ENCODE peak calls at places on chromosome X, in seven cellular contexts. Q is GM23338, V is HCT116, O is neural progenitor cell, G is PC-3, Y is GM23248, L is MM.1S. Z is an unnamed sample.

GRCh38 chrX:50697691-50698090 is 116.3 kb downstream of the SHROOM4 start:
- DNase-seq in Q (peak), V (no peak), O (no peak), G (peak), Y (peak), L (no peak), Z (peak)

GRCh38 chrX:39258331-39258730 is 457.1 kb downstream of the MID1IP1 start:
- DNase-seq in Q (no peak), V (no peak), O (peak), G (no peak), Y (peak), L (no peak), Z (no peak)

GRCh38 chrX:10242036-10242435 is 85.3 kb downstream of the CLCN4 start:
- DNase-seq in Q (no peak), V (no peak), O (no peak), G (no peak), Y (no peak), L (no peak), Z (no peak)

GRCh38 chrX:71558920-71559319 is 19.3 kb upstream of the GCNA start:
- DNase-seq in Q (no peak), V (no peak), O (no peak), G (no peak), Y (no peak), L (no peak), Z (no peak)

GRCh38 chrX:30865612-30866011 is 23.4 kb downstream of the TAB3 start:
- DNase-seq in Q (no peak), V (no peak), O (no peak), G (no peak), Y (no peak), L (no peak), Z (no peak)

GRCh38 chrX:38806054-38806389 is 4.8 kb downstream of the MID1IP1 start:
- DNase-seq in Q (no peak), V (no peak), O (no peak), G (no peak), Y (peak), L (no peak), Z (no peak)

GRCh38 chrX:1486177-1486576 is 33.5 kb upstream of the ASMTL start:
- DNase-seq in Q (no peak), V (no peak), O (no peak), G (no peak), Y (no peak), L (no peak), Z (no peak)

GRCh38 chrX:105752334-105752733 is 70.0 kb upstream of the NRK start:
- DNase-seq in Q (peak), V (no peak), O (peak), G (no peak), Y (no peak), L (peak), Z (no peak)

GRCh38 chrX:132382068-132382467 is 106.8 kb downstream of the MBNL3 start:
- DNase-seq in Q (no peak), V (no peak), O (no peak), G (no peak), Y (no peak), L (no peak), Z (no peak)

GRCh38 chrX:78182881-78183280 is 43.4 kb upstream of the TAF9B start:
- DNase-seq in Q (no peak), V (no peak), O (no peak), G (no peak), Y (no peak), L (no peak), Z (no peak)

GRCh38 chrX:40504801-40505605 is 75.8 kb upstream of the ATP6AP2 start:
- DNase-seq in Q (peak), V (no peak), O (no peak), G (no peak), Y (peak), L (peak), Z (no peak)

GRCh38 chrX:57367649-57368048 is 81.1 kb downstream of the FAAH2 start:
- DNase-seq in Q (no peak), V (no peak), O (no peak), G (no peak), Y (peak), L (no peak), Z (peak)

GRCh38 chrX:101803451-101803850 is 128.4 kb downstream of the ZMAT1 start:
- DNase-seq in Q (peak), V (no peak), O (peak), G (peak), Y (peak), L (peak), Z (peak)

GRCh38 chrX:105451426-105451825 is 230.9 kb upstream of the TEX13A start:
- DNase-seq in Q (no peak), V (no peak), O (no peak), G (no peak), Y (no peak), L (no peak), Z (no peak)

GRCh38 chrX:152993933-152994332 is at the start of gene PNMA5:
- DNase-seq in Q (no peak), V (no peak), O (no peak), G (no peak), Y (no peak), L (no peak), Z (no peak)

GRCh38 chrX:46602468-46603102 is 29.0 kb downstream of the CHST7 start:
- DNase-seq in Q (no peak), V (no peak), O (no peak), G (no peak), Y (no peak), L (no peak), Z (no peak)

GRCh38 chrX:9349572-9350259 is 115.1 kb upstream of the TBL1X start:
- DNase-seq in Q (no peak), V (no peak), O (no peak), G (peak), Y (peak), L (no peak), Z (no peak)

GRCh38 chrX:101232316-101232715 is 12.7 kb downstream of the DRP2 start:
- DNase-seq in Q (no peak), V (no peak), O (no peak), G (no peak), Y (peak), L (no peak), Z (no peak)

GRCh38 chrX:2351999-2352995 is 148.5 kb downstream of the DHRSX start:
- DNase-seq in Q (no peak), V (no peak), O (no peak), G (peak), Y (peak), L (no peak), Z (peak)

GRCh38 chrX:13763489-13763888 is 28.9 kb downstream of the OFD1 start:
- DNase-seq in Q (peak), V (no peak), O (peak), G (no peak), Y (no peak), L (no peak), Z (no peak)

GRCh38 chrX:73577368-73577767 is 14.4 kb downstream of the CHIC1 start:
- DNase-seq in Q (peak), V (no peak), O (peak), G (peak), Y (peak), L (no peak), Z (no peak)

GRCh38 chrX:112784692-112785091 is 55.9 kb downstream of the AMOT start:
- DNase-seq in Q (no peak), V (no peak), O (no peak), G (no peak), Y (no peak), L (no peak), Z (no peak)

GRCh38 chrX:108070891-108071290 is 20.5 kb downstream of the PSMD10 start:
- DNase-seq in Q (no peak), V (no peak), O (no peak), G (peak), Y (peak), L (no peak), Z (no peak)

GRCh38 chrX:154490021-154490413 is 412 bp downstream of the SLC10A3 start:
- DNase-seq in Q (peak), V (no peak), O (no peak), G (peak), Y (peak), L (peak), Z (peak)

GRCh38 chrX:302975-303374 is 15.6 kb downstream of the GTPBP6 start:
- DNase-seq in Q (no peak), V (no peak), O (no peak), G (no peak), Y (peak), L (no peak), Z (no peak)

GRCh38 chrX:54808109-54808604 is 612 bp downstream of the MAGED2 start:
- DNase-seq in Q (peak), V (peak), O (peak), G (no peak), Y (peak), L (peak), Z (peak)

GRCh38 chrX:97070346-97070745 is 186.6 kb downstream of the RPA4 start:
- DNase-seq in Q (no peak), V (no peak), O (no peak), G (no peak), Y (no peak), L (no peak), Z (no peak)

GRCh38 chrX:105610401-105610800 is 211.9 kb upstream of the NRK start:
- DNase-seq in Q (no peak), V (no peak), O (no peak), G (peak), Y (no peak), L (no peak), Z (no peak)

GRCh38 chrX:155329293-155329692 is 5.1 kb downstream of the CLIC2 start:
- DNase-seq in Q (no peak), V (no peak), O (no peak), G (no peak), Y (no peak), L (no peak), Z (no peak)

GRCh38 chrX:18931972-18932371 is 51.9 kb downstream of the PHKA2 start:
- DNase-seq in Q (peak), V (no peak), O (peak), G (peak), Y (peak), L (peak), Z (peak)

GRCh38 chrX:7987160-7987992 is 60.2 kb upstream of the PNPLA4 start:
- DNase-seq in Q (no peak), V (no peak), O (no peak), G (peak), Y (peak), L (no peak), Z (no peak)

GRCh38 chrX:46812445-46812844 is 24.4 kb upstream of the RP2 start:
- DNase-seq in Q (no peak), V (no peak), O (no peak), G (peak), Y (no peak), L (no peak), Z (no peak)

GRCh38 chrX:140664939-140665338 is 44.6 kb upstream of the LINC00632 start:
- DNase-seq in Q (peak), V (no peak), O (no peak), G (peak), Y (peak), L (peak), Z (peak)

GRCh38 chrX:106959897-106960296 is 39.7 kb downstream of the CLDN2 start:
- DNase-seq in Q (peak), V (no peak), O (peak), G (peak), Y (peak), L (no peak), Z (peak)

GRCh38 chrX:154019633-154020499 is at the start of gene IRAK1:
- DNase-seq in Q (peak), V (no peak), O (peak), G (peak), Y (peak), L (peak), Z (peak)

GRCh38 chrX:46208225-46208854 is 336.9 kb downstream of the ZNF674 start:
- DNase-seq in Q (no peak), V (no peak), O (no peak), G (peak), Y (peak), L (peak), Z (no peak)

GRCh38 chrX:130885996-130886395 is 17.0 kb downstream of the ENOX2 start:
- DNase-seq in Q (no peak), V (no peak), O (no peak), G (no peak), Y (no peak), L (no peak), Z (no peak)

GRCh38 chrX:130884627-130885026 is 18.4 kb downstream of the ENOX2 start:
- DNase-seq in Q (no peak), V (no peak), O (no peak), G (no peak), Y (no peak), L (no peak), Z (no peak)

GRCh38 chrX:130885508-130885907 is 17.5 kb downstream of the ENOX2 start:
- DNase-seq in Q (no peak), V (no peak), O (no peak), G (peak), Y (no peak), L (no peak), Z (no peak)

DNA sequence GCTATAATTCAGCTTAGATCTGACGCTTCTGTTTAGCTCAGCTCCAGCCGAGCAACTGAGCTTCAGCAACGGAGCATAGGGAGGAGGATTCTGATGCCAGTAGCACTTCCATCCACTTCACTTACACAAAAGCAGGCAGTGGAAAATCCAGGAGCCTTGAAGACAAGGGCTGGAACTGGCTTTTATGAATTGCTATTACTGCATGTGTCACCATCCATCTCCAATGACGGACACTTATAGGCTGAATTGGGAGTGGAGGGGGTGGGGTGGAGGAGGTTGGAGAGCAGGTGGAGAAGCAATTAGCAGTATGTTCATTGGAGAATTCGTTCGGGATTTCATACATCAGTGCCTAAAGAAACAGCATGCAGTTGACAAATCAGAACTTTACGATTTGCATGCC is 15.6 kb downstream of the ENOX2 start:
- DNase-seq in Q (no peak), V (no peak), O (no peak), G (no peak), Y (no peak), L (no peak), Z (no peak)
- H3K4me3 ChIP-seq in Q (no peak), V (no peak), O (no peak), G (no peak), Y (no peak), L (no peak), Z (no peak)

GRCh38 chrX:15816886-15817285 is 26.6 kb downstream of the ZRSR2 start:
- DNase-seq in Q (peak), V (no peak), O (no peak), G (no peak), Y (no peak), L (peak), Z (no peak)

GRCh38 chrX:15812212-15812938 is 22.1 kb downstream of the ZRSR2 start:
- DNase-seq in Q (no peak), V (no peak), O (no peak), G (no peak), Y (no peak), L (no peak), Z (no peak)

GRCh38 chrX:15816453-15816838 is 26.2 kb downstream of the ZRSR2 start:
- DNase-seq in Q (peak), V (no peak), O (no peak), G (no peak), Y (peak), L (no peak), Z (no peak)

GRCh38 chrX:15814811-15815210 is 24.5 kb downstream of the ZRSR2 start:
- DNase-seq in Q (no peak), V (no peak), O (no peak), G (no peak), Y (no peak), L (no peak), Z (no peak)

GRCh38 chrX:15815779-15816452 is 25.6 kb downstream of the ZRSR2 start:
- DNase-seq in Q (peak), V (peak), O (peak), G (peak), Y (peak), L (peak), Z (peak)
- TF ChIP-seq EZH2phosphoT487 in Q (no peak), V (no peak), O (no peak), G (no peak), Y (no peak), L (no peak), Z (no peak)

GRCh38 chrX:70442224-70442623 is 2.4 kb upstream of the DLG3 start:
- DNase-seq in Q (no peak), V (no peak), O (no peak), G (no peak), Y (no peak), L (no peak), Z (no peak)

GRCh38 chrX:70446380-70447350 is 2.0 kb downstream of the DLG3 start:
- DNase-seq in Q (no peak), V (no peak), O (no peak), G (no peak), Y (no peak), L (no peak), Z (no peak)

GRCh38 chrX:70445876-70446275 is 1.2 kb downstream of the DLG3 start:
- DNase-seq in Q (no peak), V (no peak), O (no peak), G (no peak), Y (no peak), L (no peak), Z (no peak)

GRCh38 chrX:70444326-70445196 is at the start of gene DLG3:
- DNase-seq in Q (peak), V (no peak), O (peak), G (peak), Y (peak), L (no peak), Z (peak)

GRCh38 chrX:70445197-70445656 is 592 bp downstream of the DLG3 start:
- DNase-seq in Q (peak), V (no peak), O (no peak), G (no peak), Y (no peak), L (no peak), Z (no peak)
- TF ChIP-seq EZH2 in Q (no peak), V (no peak), O (no peak), G (no peak), Y (no peak), L (no peak), Z (no peak)

GRCh38 chrX:12007881-12008280 is 130.4 kb upstream of the FRMPD4 start:
- DNase-seq in Q (no peak), V (peak), O (no peak), G (peak), Y (peak), L (no peak), Z (no peak)

GRCh38 chrX:12011075-12011474 is 127.2 kb upstream of the FRMPD4 start:
- DNase-seq in Q (no peak), V (no peak), O (no peak), G (peak), Y (peak), L (no peak), Z (no peak)

GRCh38 chrX:12010436-12010835 is 127.8 kb upstream of the FRMPD4 start:
- DNase-seq in Q (no peak), V (no peak), O (no peak), G (no peak), Y (no peak), L (no peak), Z (no peak)

DNA sequence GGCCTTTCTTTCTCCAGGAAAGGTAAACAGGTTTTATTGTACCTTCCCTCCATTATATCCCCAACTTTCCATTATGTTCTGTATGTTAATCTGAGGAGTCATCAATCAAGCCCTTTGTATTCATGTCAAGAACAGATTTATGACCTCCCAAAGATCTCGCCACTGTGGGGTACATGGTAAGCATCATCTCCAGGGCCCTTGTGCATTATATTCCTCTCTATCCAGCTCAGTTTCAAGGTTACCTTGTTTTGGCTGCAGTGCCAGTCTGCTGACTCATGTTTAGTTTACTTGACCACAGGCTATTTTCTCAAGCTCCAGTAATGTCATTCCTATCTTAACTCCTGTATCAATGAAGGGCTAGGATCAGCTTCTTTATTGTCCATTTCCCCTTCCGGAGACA is 125.1 kb upstream of the FRMPD4 start:
- DNase-seq in Q (no peak), V (no peak), O (no peak), G (peak), Y (peak), L (no peak), Z (no peak)
- H3K4me3 ChIP-seq in Q (no peak), V (no peak), O (no peak), G (no peak), Y (no peak), L (no peak), Z (no peak)

DNA sequence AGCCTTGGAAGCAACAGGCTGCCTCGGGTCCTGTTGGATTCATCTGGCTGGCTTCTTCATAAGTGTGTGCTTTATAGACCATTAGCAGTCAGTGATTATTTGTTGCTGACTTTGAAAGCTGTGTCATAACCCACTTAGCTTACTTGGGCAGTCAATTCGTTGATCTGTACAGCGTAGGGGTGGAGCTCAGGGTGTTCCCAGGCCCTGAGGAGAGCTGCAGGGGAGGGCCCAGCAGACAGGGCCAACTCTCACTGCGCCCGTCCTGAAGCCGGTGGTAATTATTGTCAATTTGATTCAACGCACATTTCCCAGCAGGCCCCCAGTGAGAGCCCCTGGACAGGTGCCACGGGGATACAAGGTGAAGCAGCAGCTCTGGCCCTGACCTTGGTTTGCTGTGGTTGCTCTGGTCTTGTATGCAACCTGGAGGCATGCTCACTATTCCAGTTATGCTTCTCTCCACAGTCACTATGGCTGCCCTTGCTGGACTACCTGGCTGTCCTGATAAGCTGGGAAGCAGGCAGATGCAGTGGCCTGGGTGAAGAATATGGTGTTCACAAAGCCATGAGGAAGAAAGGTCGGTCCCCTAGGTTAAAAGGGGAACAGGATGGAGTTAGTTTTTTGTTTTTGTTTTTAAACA is 40.1 kb upstream of the HMGB3 start:
- DNase-seq in Q (no peak), V (no peak), O (no peak), G (no peak), Y (peak), L (no peak), Z (no peak)
- TF ChIP-seq EZH2phosphoT487 in Q (no peak), V (no peak), O (no peak), G (no peak), Y (no peak), L (no peak), Z (no peak)

GRCh38 chrX:22934640-22935039 is 65.1 kb upstream of the DDX53 start:
- DNase-seq in Q (no peak), V (no peak), O (no peak), G (no peak), Y (no peak), L (no peak), Z (no peak)
- TF ChIP-seq EZH2 in Q (no peak), V (no peak), O (no peak), G (no peak), Y (no peak), L (no peak), Z (no peak)

Z was measured in hepatocyte.